ENCODE peak calls at places on chromosome 3, in seven cellular contexts. E is neural crest cell, P is GM13976, I is AG04449, A is PC-3, M is H1, S is heart left ventricle. K is an unnamed sample.

GRCh38 chr3:29381595-29381994 is 100.7 kb downstream of the RBMS3 start:
- DNase-seq in E (no peak), P (no peak), I (no peak), A (no peak), M (no peak), S (no peak), K (no peak)

GRCh38 chr3:78338405-78338804 is 1298.5 kb downstream of the ROBO2 start:
- DNase-seq in E (no peak), P (peak), I (no peak), A (no peak), M (no peak), S (no peak), K (no peak)

GRCh38 chr3:181715601-181716340 is 4.0 kb downstream of the SOX2 start:
- DNase-seq in E (no peak), P (no peak), I (no peak), A (no peak), M (peak), S (no peak), K (no peak)

GRCh38 chr3:13308406-13308805 is 111.7 kb downstream of the NUP210 start:
- DNase-seq in E (peak), P (peak), I (no peak), A (peak), M (peak), S (no peak), K (peak)

GRCh38 chr3:117407317-117407716 is 697.7 kb downstream of the TUSC7 start:
- DNase-seq in E (no peak), P (no peak), I (no peak), A (peak), M (no peak), S (no peak), K (no peak)

GRCh38 chr3:52216585-52217408 is 8.6 kb downstream of the TLR9 start:
- DNase-seq in E (no peak), P (no peak), I (no peak), A (peak), M (no peak), S (no peak), K (peak)

GRCh38 chr3:187210555-187211327 is 13.5 kb downstream of the RTP1 start:
- DNase-seq in E (no peak), P (no peak), I (peak), A (no peak), M (no peak), S (no peak), K (no peak)

GRCh38 chr3:172391592-172392302 is 56.5 kb downstream of the GHSR start:
- DNase-seq in E (no peak), P (no peak), I (peak), A (no peak), M (no peak), S (no peak), K (no peak)

GRCh38 chr3:56889131-56889530 is 87.4 kb upstream of the ARHGEF3 start:
- DNase-seq in E (no peak), P (no peak), I (no peak), A (no peak), M (no peak), S (no peak), K (no peak)

GRCh38 chr3:123627673-123628670 is 43.1 kb upstream of the HACD2 start:
- DNase-seq in E (no peak), P (no peak), I (no peak), A (no peak), M (no peak), S (no peak), K (no peak)

GRCh38 chr3:39196671-39197446 is 4.5 kb upstream of the XIRP1 start:
- DNase-seq in E (no peak), P (no peak), I (no peak), A (peak), M (no peak), S (no peak), K (no peak)

GRCh38 chr3:32296251-32297204 is 58.0 kb downstream of the CMTM8 start:
- DNase-seq in E (peak), P (peak), I (no peak), A (peak), M (peak), S (peak), K (no peak)

GRCh38 chr3:157467165-157467564 is 30.5 kb downstream of the PTX3 start:
- DNase-seq in E (no peak), P (no peak), I (no peak), A (peak), M (no peak), S (no peak), K (no peak)

GRCh38 chr3:33439421-33440327 is 531 bp downstream of the UBP1 start:
- DNase-seq in E (peak), P (peak), I (no peak), A (peak), M (peak), S (peak), K (no peak)

GRCh38 chr3:103127737-103128136 is 692.9 kb downstream of the ZPLD1 start:
- DNase-seq in E (no peak), P (peak), I (no peak), A (peak), M (no peak), S (no peak), K (peak)

GRCh38 chr3:118987466-118987865 is 47.2 kb downstream of the IGSF11 start:
- DNase-seq in E (no peak), P (no peak), I (peak), A (no peak), M (no peak), S (no peak), K (no peak)

GRCh38 chr3:78279066-78279465 is 1239.2 kb downstream of the ROBO2 start:
- DNase-seq in E (no peak), P (no peak), I (no peak), A (no peak), M (no peak), S (no peak), K (no peak)

GRCh38 chr3:97658670-97659285 is 105.8 kb upstream of the ARL6 start:
- DNase-seq in E (no peak), P (peak), I (no peak), A (peak), M (no peak), S (no peak), K (peak)

GRCh38 chr3:66195347-66195783 is 25.4 kb upstream of the SLC25A26 start:
- DNase-seq in E (peak), P (peak), I (no peak), A (peak), M (peak), S (peak), K (peak)

GRCh38 chr3:136621628-136622027 is 130.6 kb downstream of the STAG1 start:
- DNase-seq in E (no peak), P (no peak), I (peak), A (peak), M (no peak), S (no peak), K (no peak)

GRCh38 chr3:161057518-161057917 is 47.6 kb downstream of the B3GALNT1 start:
- DNase-seq in E (no peak), P (no peak), I (no peak), A (no peak), M (no peak), S (no peak), K (no peak)

GRCh38 chr3:105166893-105167292 is 199.8 kb upstream of the ALCAM start:
- DNase-seq in E (no peak), P (no peak), I (peak), A (no peak), M (no peak), S (no peak), K (no peak)

GRCh38 chr3:107367353-107367752 is 9.9 kb upstream of the CCDC54 start:
- DNase-seq in E (no peak), P (no peak), I (peak), A (peak), M (no peak), S (no peak), K (peak)

GRCh38 chr3:48157215-48157840 is 30.9 kb downstream of the CDC25A start:
- DNase-seq in E (no peak), P (no peak), I (no peak), A (peak), M (no peak), S (no peak), K (no peak)

GRCh38 chr3:121155023-121155422 is 247.0 kb downstream of the STXBP5L start:
- DNase-seq in E (no peak), P (no peak), I (no peak), A (peak), M (no peak), S (no peak), K (no peak)

GRCh38 chr3:121153851-121154250 is 245.8 kb downstream of the STXBP5L start:
- DNase-seq in E (no peak), P (no peak), I (no peak), A (no peak), M (no peak), S (no peak), K (no peak)

DNA sequence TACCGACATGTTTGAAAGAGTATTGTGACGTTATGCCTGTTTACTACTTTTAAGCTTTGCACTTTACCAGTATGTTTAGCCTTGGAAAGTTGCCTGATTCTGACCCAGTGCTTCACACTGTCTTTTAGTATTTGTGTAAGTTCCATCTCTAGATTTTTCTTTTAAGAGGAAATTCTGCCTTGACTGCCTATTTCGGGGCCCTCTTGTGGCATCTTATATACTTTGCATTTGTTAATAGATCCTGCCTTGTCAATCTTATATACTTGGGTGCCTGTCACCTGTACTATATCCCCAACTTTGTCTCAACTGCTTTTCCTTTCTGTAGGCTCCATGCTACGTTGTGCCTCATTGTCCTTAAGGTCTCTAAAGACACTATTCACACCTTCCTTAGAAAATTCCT is 244.6 kb downstream of the STXBP5L start:
- DNase-seq in E (no peak), P (no peak), I (no peak), A (peak), M (no peak), S (no peak), K (no peak)
- TF ChIP-seq CTCF in E (peak), P (no peak), I (no peak), A (peak), M (no peak), S (no peak), K (no peak)

DNA sequence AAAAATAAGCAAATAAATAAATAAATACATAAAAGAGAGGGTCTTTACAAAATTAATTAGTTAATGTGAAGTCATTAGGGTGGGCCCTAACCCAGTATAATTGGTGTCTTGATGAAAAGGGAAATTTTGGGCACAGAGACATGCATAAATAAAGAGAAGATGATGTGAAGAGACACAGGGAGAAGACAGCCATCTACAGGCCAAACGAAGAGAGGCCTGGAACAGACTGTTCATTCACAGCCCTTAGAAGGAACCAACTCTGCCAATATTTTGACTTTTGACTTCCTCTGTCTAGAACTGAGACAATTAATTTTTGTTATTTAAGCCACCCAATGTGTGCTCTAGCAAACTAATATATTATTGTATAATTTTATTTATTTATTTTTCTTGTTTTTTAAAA is 29.6 kb upstream of the SELENOK start:
- DNase-seq in E (no peak), P (peak), I (no peak), A (peak), M (no peak), S (no peak), K (no peak)
- TF ChIP-seq CTCF in E (peak), P (peak), I (peak), A (peak), M (no peak), S (peak), K (peak)

GRCh38 chr3:50350527-50351317 is at the start of the genes CYB561D2 and NPRL2:
- DNase-seq in E (peak), P (peak), I (peak), A (peak), M (peak), S (peak), K (peak)
- TF ChIP-seq CTCF in E (no peak), P (no peak), I (no peak), A (no peak), M (no peak), S (no peak), K (no peak)

DNA sequence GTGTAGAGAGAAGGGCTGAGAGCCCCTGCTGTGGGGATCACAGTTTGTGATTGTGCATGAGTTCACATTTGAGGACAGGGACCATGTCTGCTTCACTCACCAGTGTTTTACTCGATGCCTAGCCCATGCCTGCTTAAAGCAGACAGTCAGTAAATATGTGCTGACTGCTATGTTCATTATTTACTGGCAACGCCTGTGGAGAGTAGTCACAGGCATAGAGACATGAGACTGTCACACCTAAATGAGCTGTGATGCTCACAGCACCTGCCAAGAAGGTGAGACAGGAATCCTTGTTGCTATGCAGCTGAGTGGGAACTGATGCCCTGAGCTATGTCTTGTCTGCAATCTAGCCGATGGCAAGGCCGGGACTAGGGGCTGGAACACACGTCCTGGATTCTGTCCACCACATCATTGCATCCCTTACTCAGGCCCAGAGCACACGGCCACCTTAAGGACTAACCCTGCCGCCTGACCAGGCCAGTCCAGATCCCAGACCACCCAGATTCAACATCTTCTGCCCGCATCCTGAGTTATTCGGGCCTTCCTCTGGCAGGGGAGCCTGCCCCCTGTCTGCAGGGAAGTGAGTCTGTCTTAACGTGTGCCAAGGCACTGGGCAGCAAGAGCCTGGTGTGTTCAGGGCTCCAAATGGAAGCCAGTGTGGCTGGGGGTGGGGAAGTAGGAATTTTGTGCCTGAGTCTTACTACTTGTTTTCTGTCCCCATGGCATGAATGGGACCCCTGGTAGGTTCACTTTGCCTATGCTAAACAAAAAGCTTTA is 44.8 kb downstream of the FGD5 start:
- DNase-seq in E (no peak), P (no peak), I (no peak), A (no peak), M (no peak), S (no peak), K (no peak)
- TF ChIP-seq CTCF in E (peak), P (no peak), I (no peak), A (peak), M (peak), S (peak), K (no peak)

DNA sequence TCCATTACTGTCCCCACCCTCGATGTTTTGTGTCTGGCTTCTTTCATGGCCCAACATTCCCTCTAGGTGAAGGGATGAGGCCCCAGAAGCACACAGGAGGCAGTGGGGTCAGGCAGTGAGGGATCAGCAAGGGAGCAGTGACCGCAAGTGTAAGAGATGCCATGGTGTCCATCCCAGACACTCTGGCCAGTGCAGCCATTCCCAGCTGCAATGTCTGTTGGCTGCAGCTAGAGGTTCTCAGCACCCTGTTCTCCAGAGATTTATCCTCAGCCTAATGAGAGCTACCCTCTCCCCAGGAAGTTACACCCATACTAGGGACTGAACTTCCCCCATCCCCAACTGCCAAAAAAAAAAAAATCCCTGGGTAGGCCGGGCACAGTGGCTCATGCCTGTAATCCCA is 40.2 kb downstream of the TRANK1 start:
- DNase-seq in E (no peak), P (peak), I (no peak), A (peak), M (peak), S (peak), K (no peak)
- TF ChIP-seq CTCF in E (peak), P (peak), I (peak), A (peak), M (peak), S (peak), K (peak)

GRCh38 chr3:75295013-75295412 is 369.1 kb upstream of the FRG2C start:
- DNase-seq in E (no peak), P (no peak), I (no peak), A (no peak), M (no peak), S (no peak), K (no peak)

GRCh38 chr3:75296858-75297257 is 367.3 kb upstream of the FRG2C start:
- DNase-seq in E (no peak), P (no peak), I (no peak), A (no peak), M (no peak), S (no peak), K (no peak)

GRCh38 chr3:75294124-75294523 is 370.0 kb upstream of the FRG2C start:
- DNase-seq in E (peak), P (peak), I (no peak), A (peak), M (peak), S (peak), K (no peak)
- TF ChIP-seq CTCF in E (peak), P (no peak), I (peak), A (peak), M (peak), S (peak), K (peak)

DNA sequence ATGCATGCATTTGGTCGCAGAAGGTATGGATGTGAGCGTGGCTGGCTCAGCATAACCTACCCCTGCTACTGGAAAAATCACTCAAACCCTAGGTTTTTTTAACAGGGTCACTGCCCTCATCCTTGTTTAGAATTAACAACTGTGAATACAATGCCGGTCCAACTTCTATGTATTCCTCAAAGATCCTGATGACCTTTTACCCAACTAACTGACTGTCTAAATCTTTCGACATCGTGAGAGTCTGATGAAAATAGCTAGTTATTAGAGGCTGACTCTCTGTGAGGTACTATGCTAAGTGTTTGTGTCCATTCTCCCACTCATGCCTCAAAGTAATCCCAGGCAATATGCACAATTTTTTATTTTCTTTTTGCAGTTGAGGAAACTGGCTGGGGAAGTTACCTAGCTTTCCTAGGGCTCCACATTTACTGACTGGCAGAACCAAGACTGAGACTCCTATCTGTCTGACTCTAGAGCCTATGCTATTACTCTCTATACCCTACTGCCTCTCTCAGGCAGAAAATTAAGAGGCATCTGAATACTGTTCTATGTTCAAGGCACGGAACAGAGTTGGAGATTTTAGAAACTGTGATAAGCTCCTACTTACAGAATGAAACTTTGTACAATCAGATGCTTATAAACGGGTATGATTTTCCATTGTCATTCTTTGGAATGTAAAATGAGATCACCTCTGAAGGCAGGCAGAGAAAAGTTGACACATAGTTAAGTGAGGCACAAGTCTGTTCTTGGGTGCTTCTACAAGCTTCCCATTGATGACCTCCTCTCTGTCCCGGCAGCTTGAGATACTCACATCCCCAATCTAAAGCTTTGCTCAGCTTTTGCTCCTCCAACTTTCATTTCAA is 56.4 kb downstream of the FILIP1L start:
- DNase-seq in E (no peak), P (no peak), I (no peak), A (no peak), M (no peak), S (no peak), K (no peak)
- TF ChIP-seq CTCF in E (no peak), P (peak), I (no peak), A (no peak), M (no peak), S (no peak), K (peak)

K was measured in kidney epithelial cell.